ENCODE peak calls at places on chromosomes 6 and 20, in five cellular contexts. One of them, this sample, is unnamed.

GRCh38 chr6:129651291-129651691 is 58.7 kb downstream of the ARHGAP18 start:
- DNase-seq in BE2C: no peak
- DNase-seq in uterus: no peak
- DNase-seq in colonic mucosa: no peak
- DNase-seq in HepG2: peak; percentile 74
- DNase-seq in this sample: no peak

GRCh38 chr6:132524639-132525038 is 11.7 kb upstream of the STX7 start:
- DNase-seq in uterus: no peak
- DNase-seq in BE2C: no peak
- DNase-seq in HepG2: no peak
- DNase-seq in colonic mucosa: no peak
- DNase-seq in this sample: no peak

GRCh38 chr20:24139846-24140245 is 151.3 kb upstream of the GGTLC1 start:
- DNase-seq in colonic mucosa: no peak
- DNase-seq in HepG2: no peak
- DNase-seq in BE2C: no peak
- DNase-seq in uterus: no peak
- DNase-seq in this sample: no peak

GRCh38 chr6:30555428-30556005 is 772 bp downstream of the GNL1 start:
- DNase-seq in uterus: peak; percentile 70
- DNase-seq in HepG2: no peak
- DNase-seq in colonic mucosa: peak; percentile 42
- DNase-seq in BE2C: peak; percentile 55
- DNase-seq in this sample: peak; percentile 65

GRCh38 chr20:45354423-45355208 is 6.4 kb upstream of the SDC4 start:
- DNase-seq in BE2C: no peak
- DNase-seq in HepG2: no peak
- DNase-seq in uterus: no peak
- DNase-seq in colonic mucosa: no peak
- DNase-seq in this sample: no peak

GRCh38 chr6:11585426-11586016 is 48.0 kb downstream of the TMEM170B start:
- DNase-seq in BE2C: no peak
- DNase-seq in colonic mucosa: no peak
- DNase-seq in HepG2: peak; percentile 55
- DNase-seq in uterus: no peak
- DNase-seq in this sample: no peak

GRCh38 chr6:42777126-42777822 is 4.6 kb upstream of the BICRAL start:
- DNase-seq in BE2C: no peak
- DNase-seq in HepG2: peak; percentile 53
- DNase-seq in uterus: no peak
- DNase-seq in colonic mucosa: no peak
- DNase-seq in this sample: no peak

GRCh38 chr20:21147593-21147992 is 21.7 kb downstream of the KIZ start:
- DNase-seq in uterus: no peak
- DNase-seq in BE2C: no peak
- DNase-seq in HepG2: no peak
- DNase-seq in colonic mucosa: no peak
- DNase-seq in this sample: no peak

GRCh38 chr6:133966654-133967300 is 13.8 kb downstream of the TBPL1 start:
- DNase-seq in HepG2: no peak
- DNase-seq in colonic mucosa: no peak
- DNase-seq in uterus: no peak
- DNase-seq in BE2C: no peak
- DNase-seq in this sample: no peak

GRCh38 chr6:151136141-151136755 is 103.5 kb upstream of the AKAP12 start:
- DNase-seq in colonic mucosa: no peak
- DNase-seq in HepG2: peak; percentile 77
- DNase-seq in uterus: no peak
- DNase-seq in BE2C: no peak
- DNase-seq in this sample: no peak

GRCh38 chr6:31713465-31713864 is 1.7 kb upstream of the LY6G6D start:
- DNase-seq in HepG2: no peak
- DNase-seq in BE2C: no peak
- DNase-seq in uterus: no peak
- DNase-seq in colonic mucosa: no peak
- DNase-seq in this sample: no peak

GRCh38 chr20:58192567-58192966 is 35.9 kb downstream of the ANKRD60 start:
- DNase-seq in uterus: no peak
- DNase-seq in HepG2: no peak
- DNase-seq in BE2C: no peak
- DNase-seq in colonic mucosa: no peak
- DNase-seq in this sample: no peak

GRCh38 chr6:28838289-28838633 is 85.5 kb downstream of the TRIM27 start:
- DNase-seq in colonic mucosa: peak; percentile 80
- DNase-seq in HepG2: peak; percentile 80
- DNase-seq in BE2C: peak; percentile 35
- DNase-seq in uterus: peak; percentile 69
- DNase-seq in this sample: peak; percentile 74

GRCh38 chr6:158744986-158745430 is 74.2 kb downstream of the EZR start:
- DNase-seq in BE2C: peak; percentile 91
- DNase-seq in HepG2: no peak
- DNase-seq in uterus: no peak
- DNase-seq in colonic mucosa: no peak
- DNase-seq in this sample: no peak

GRCh38 chr6:122609881-122610689 is at the start of gene PKIB:
- DNase-seq in colonic mucosa: peak; percentile 79
- DNase-seq in HepG2: peak; percentile 64
- DNase-seq in BE2C: peak; percentile 80
- DNase-seq in uterus: peak; percentile 31
- DNase-seq in this sample: peak; percentile 64

GRCh38 chr6:25014806-25015560 is 79.2 kb upstream of the RIPOR2 start:
- DNase-seq in uterus: peak; percentile 56
- DNase-seq in HepG2: no peak
- DNase-seq in colonic mucosa: no peak
- DNase-seq in BE2C: peak; percentile 43
- DNase-seq in this sample: peak; percentile 70

GRCh38 chr6:14638562-14638931 is 521.0 kb downstream of the CD83 start:
- DNase-seq in uterus: no peak
- DNase-seq in HepG2: no peak
- DNase-seq in BE2C: no peak
- DNase-seq in colonic mucosa: no peak
- DNase-seq in this sample: no peak

GRCh38 chr20:1676650-1677049 is 19.1 kb upstream of the SIRPG start:
- DNase-seq in BE2C: no peak
- DNase-seq in colonic mucosa: no peak
- DNase-seq in HepG2: no peak
- DNase-seq in uterus: no peak
- DNase-seq in this sample: no peak

GRCh38 chr20:38893485-38894090 is 32.6 kb upstream of the FAM83D start:
- DNase-seq in uterus: peak; percentile 74
- DNase-seq in colonic mucosa: peak; percentile 68
- DNase-seq in BE2C: peak; percentile 84
- DNase-seq in HepG2: peak; percentile 43
- DNase-seq in this sample: no peak

GRCh38 chr6:36495086-36495485 is 52.2 kb downstream of the STK38 start:
- DNase-seq in BE2C: no peak
- DNase-seq in colonic mucosa: no peak
- DNase-seq in uterus: no peak
- DNase-seq in HepG2: no peak
- DNase-seq in this sample: no peak

GRCh38 chr6:163731215-163732013 is 316.9 kb downstream of the QKI start:
- DNase-seq in BE2C: peak; percentile 75
- DNase-seq in HepG2: no peak
- DNase-seq in uterus: no peak
- DNase-seq in colonic mucosa: no peak
- DNase-seq in this sample: no peak

GRCh38 chr6:125117818-125118217 is 35.8 kb upstream of the TPD52L1 start:
- DNase-seq in HepG2: no peak
- DNase-seq in colonic mucosa: no peak
- DNase-seq in BE2C: no peak
- DNase-seq in uterus: no peak
- DNase-seq in this sample: no peak

GRCh38 chr6:113067612-113068262 is 720.6 kb downstream of the RFPL4B start:
- DNase-seq in colonic mucosa: no peak
- DNase-seq in BE2C: no peak
- DNase-seq in uterus: no peak
- DNase-seq in HepG2: no peak
- DNase-seq in this sample: no peak

GRCh38 chr6:120211955-120212792 is 862.6 kb upstream of the MAN1A1 start:
- DNase-seq in uterus: no peak
- DNase-seq in HepG2: peak; percentile 64
- DNase-seq in BE2C: no peak
- DNase-seq in colonic mucosa: no peak
- DNase-seq in this sample: no peak

GRCh38 chr6:146770275-146770964 is 171.6 kb downstream of the ADGB start:
- DNase-seq in HepG2: no peak
- DNase-seq in uterus: no peak
- DNase-seq in colonic mucosa: no peak
- DNase-seq in BE2C: no peak
- DNase-seq in this sample: no peak

GRCh38 chr6:170062209-170062903 is 228.5 kb downstream of the DLL1 start:
- DNase-seq in colonic mucosa: no peak
- DNase-seq in HepG2: no peak
- DNase-seq in BE2C: no peak
- DNase-seq in uterus: peak; percentile 3
- DNase-seq in this sample: peak; percentile 54

GRCh38 chr6:30557683-30557981 is 537 bp downstream of the PRR3 start:
- DNase-seq in uterus: no peak
- DNase-seq in BE2C: no peak
- DNase-seq in colonic mucosa: no peak
- DNase-seq in HepG2: no peak
- DNase-seq in this sample: no peak

GRCh38 chr6:113182370-113183141 is 674.6 kb upstream of the MARCKS start:
- DNase-seq in uterus: no peak
- DNase-seq in BE2C: no peak
- DNase-seq in colonic mucosa: no peak
- DNase-seq in HepG2: peak; percentile 2
- DNase-seq in this sample: no peak

GRCh38 chr6:55557176-55557575 is 21.8 kb downstream of the HMGCLL1 start:
- DNase-seq in colonic mucosa: no peak
- DNase-seq in BE2C: no peak
- DNase-seq in HepG2: no peak
- DNase-seq in uterus: no peak
- DNase-seq in this sample: no peak

GRCh38 chr6:74343804-74344203 is 647.8 kb downstream of the CD109 start:
- DNase-seq in uterus: no peak
- DNase-seq in colonic mucosa: no peak
- DNase-seq in HepG2: peak; percentile 4
- DNase-seq in BE2C: no peak
- DNase-seq in this sample: no peak
- TF ChIP-seq CTCF in uterus: no peak
- TF ChIP-seq CTCF in colonic mucosa: no peak
- TF ChIP-seq CTCF in HepG2: peak; percentile 43
- TF ChIP-seq CTCF in BE2C: no peak
- TF ChIP-seq CTCF in this sample: no peak

GRCh38 chr6:77910826-77911225 is 258.0 kb downstream of the MEI4 start:
- DNase-seq in HepG2: no peak
- DNase-seq in colonic mucosa: no peak
- DNase-seq in BE2C: no peak
- DNase-seq in uterus: no peak
- DNase-seq in this sample: no peak
- H3K9me3 ChIP-seq in HepG2: peaks cover 7% of the 10 kb centered on the region
- H3K9me3 ChIP-seq in colonic mucosa: no peaks in the 10 kb centered on the region
- H3K9me3 ChIP-seq in BE2C: no peaks in the 10 kb centered on the region
- H3K9me3 ChIP-seq in uterus: no peaks in the 10 kb centered on the region
- H3K9me3 ChIP-seq in this sample: peaks cover 27% of the 10 kb centered on the region

GRCh38 chr6:63521475-63522210 is 50.6 kb upstream of the LOC128125822 start:
- DNase-seq in HepG2: peak; percentile 76
- DNase-seq in BE2C: no peak
- DNase-seq in uterus: no peak
- DNase-seq in colonic mucosa: no peak
- DNase-seq in this sample: no peak

GRCh38 chr6:63523630-63524029 is 48.6 kb upstream of the LOC128125822 start:
- DNase-seq in HepG2: no peak
- DNase-seq in uterus: no peak
- DNase-seq in colonic mucosa: no peak
- DNase-seq in BE2C: no peak
- DNase-seq in this sample: no peak

GRCh38 chr6:63527658-63528514 is 44.4 kb upstream of the LOC128125822 start:
- DNase-seq in colonic mucosa: peak; percentile 88
- DNase-seq in BE2C: no peak
- DNase-seq in HepG2: peak; percentile 99
- DNase-seq in uterus: peak; percentile 63
- DNase-seq in this sample: no peak

GRCh38 chr6:63526931-63527330 is 45.3 kb upstream of the LOC128125822 start:
- DNase-seq in BE2C: no peak
- DNase-seq in HepG2: no peak
- DNase-seq in colonic mucosa: no peak
- DNase-seq in uterus: no peak
- DNase-seq in this sample: no peak

DNA sequence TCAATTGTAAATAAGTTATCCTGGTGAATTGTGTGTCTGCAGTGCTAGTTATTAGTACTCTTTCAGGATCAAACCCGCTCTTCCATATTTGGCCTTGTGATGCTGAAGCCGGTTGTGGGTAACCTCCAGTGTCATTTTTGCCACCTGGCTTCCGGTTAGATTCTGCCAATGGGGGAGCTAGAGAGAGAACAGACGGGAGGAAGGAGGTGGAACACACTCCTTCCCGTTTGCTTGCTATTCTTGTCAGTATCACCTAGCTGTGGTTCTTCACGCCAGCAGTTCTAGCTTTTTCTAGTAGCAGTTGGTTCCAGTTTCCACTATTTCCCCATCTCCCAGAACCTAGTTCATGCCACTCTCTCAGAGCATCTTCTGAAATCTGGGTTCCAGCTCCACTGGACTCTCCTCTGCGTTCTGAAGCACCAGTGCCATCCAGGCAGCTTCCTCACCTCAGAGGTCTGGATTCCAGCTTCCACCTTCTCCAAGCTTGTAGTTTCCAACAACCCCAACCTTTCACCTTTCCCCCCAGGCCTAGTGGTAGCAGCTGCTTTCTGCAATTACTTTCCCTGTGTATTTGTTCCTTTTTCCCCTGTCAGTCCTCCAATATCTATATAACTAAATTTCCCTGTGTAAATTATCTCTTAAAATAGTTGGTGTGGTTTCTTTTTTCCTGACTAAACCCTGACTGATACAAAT is 46.9 kb upstream of the LOC128125822 start:
- DNase-seq in colonic mucosa: no peak
- DNase-seq in uterus: no peak
- DNase-seq in HepG2: no peak
- DNase-seq in BE2C: no peak
- DNase-seq in this sample: no peak
- TF ChIP-seq CTCF in colonic mucosa: no peak
- TF ChIP-seq CTCF in uterus: no peak
- TF ChIP-seq CTCF in HepG2: peak; percentile 38
- TF ChIP-seq CTCF in BE2C: peak; percentile 10
- TF ChIP-seq CTCF in this sample: no peak

DNA sequence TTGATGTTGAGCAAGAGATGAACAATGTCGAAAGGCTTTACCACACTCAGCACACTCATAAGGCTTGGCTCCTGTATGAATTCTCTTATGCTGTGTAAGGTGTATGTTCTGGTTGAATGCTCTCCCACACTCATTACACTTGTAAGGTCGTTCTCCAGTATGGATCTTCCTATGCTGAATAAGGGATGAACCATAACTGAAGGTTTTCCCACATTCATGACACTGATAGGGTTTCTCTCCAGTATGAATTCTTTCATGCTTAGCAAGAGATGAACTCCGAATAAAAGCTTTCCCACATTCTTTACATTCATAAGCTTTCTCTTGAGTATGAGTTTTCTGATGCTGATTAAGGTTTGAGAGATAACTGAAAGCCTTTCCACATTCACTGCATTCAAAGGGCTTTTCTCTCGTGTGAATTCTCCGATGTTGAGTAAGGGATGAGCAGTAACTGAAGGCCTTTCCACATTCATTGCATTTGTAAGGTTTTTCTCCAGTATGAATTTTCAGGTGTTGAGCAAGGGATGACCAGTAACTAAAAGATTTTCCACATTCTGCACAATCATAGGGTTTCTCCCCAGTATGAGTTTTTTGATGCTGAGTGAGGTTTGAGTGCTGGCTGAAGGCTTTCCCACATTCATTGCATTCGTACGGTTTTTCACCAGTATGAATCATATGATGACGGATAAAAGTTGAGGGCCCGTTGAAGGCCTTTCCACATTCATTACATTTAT is 21.1 kb downstream of the ZNF184 start:
- DNase-seq in uterus: no peak
- DNase-seq in HepG2: no peak
- DNase-seq in BE2C: no peak
- DNase-seq in colonic mucosa: no peak
- DNase-seq in this sample: no peak
- H3K9me3 ChIP-seq in uterus: no peaks in the 10 kb centered on the region
- H3K9me3 ChIP-seq in HepG2: peaks cover 98% of the 10 kb centered on the region
- H3K9me3 ChIP-seq in BE2C: no peaks in the 10 kb centered on the region
- H3K9me3 ChIP-seq in colonic mucosa: peaks cover 33% of the 10 kb centered on the region
- H3K9me3 ChIP-seq in this sample: peaks cover 34% of the 10 kb centered on the region

This sample was measured in right atrium auricular region.